ENCODE peak calls at places on chromosomes 5 and 9, in seven cellular contexts. S, K, R, Q, G, C and I are unnamed samples.

GRCh38 chr9:114304416-114305188 is 18.3 kb upstream of the ORM1 start:
- DNase-seq in Q (no peak), G (no peak), S (peak), K (no peak), C (no peak), R (no peak), I (no peak)

GRCh38 chr5:121304838-121305237 is 546.8 kb upstream of the FTMT start:
- DNase-seq in S (no peak), G (no peak), C (no peak), Q (no peak), R (no peak), K (no peak), I (no peak)

GRCh38 chr9:123169926-123170325 is 98.5 kb downstream of the STRBP start:
- DNase-seq in C (no peak), S (no peak), K (no peak), G (no peak), Q (no peak), R (no peak), I (peak)

GRCh38 chr9:74497750-74498615 is 848 bp downstream of the RORB start:
- DNase-seq in G (peak), S (no peak), K (no peak), C (no peak), R (no peak), Q (peak), I (peak)

GRCh38 chr9:100589582-100589981 is 11.7 kb downstream of the CAVIN4 start:
- DNase-seq in Q (peak), K (no peak), S (no peak), R (no peak), C (no peak), G (no peak), I (no peak)

GRCh38 chr5:147805030-147805454 is 22.5 kb upstream of the JAKMIP2 start:
- DNase-seq in G (no peak), Q (no peak), R (no peak), K (no peak), C (no peak), S (peak), I (peak)

GRCh38 chr5:170178814-170179213 is 54.0 kb upstream of the C5orf58 start:
- DNase-seq in Q (no peak), R (no peak), S (no peak), C (no peak), G (no peak), K (no peak), I (no peak)

GRCh38 chr5:126597156-126597555 is 2.1 kb upstream of the ALDH7A1 start:
- DNase-seq in S (no peak), R (no peak), K (peak), G (no peak), C (peak), Q (peak), I (no peak)

GRCh38 chr9:95268681-95269080 is 48.8 kb downstream of the FANCC start:
- DNase-seq in G (no peak), R (no peak), Q (peak), K (peak), C (peak), S (no peak), I (no peak)

GRCh38 chr5:168613396-168613795 is 34.2 kb upstream of the PANK3 start:
- DNase-seq in R (no peak), G (no peak), K (no peak), Q (no peak), S (no peak), C (no peak), I (no peak)